ENCODE peak calls at places on chromosomes 7 and 10, in nine cellular contexts. X is CD8-positive, alpha-beta T cell; Z is activated naive CD4-positive, alpha-beta T cell; W is prostate gland; K is brain microvascular endothelial cell; T is nephron progenitor cell; B is Calu3; M is germinal center; Q is EH. O is an unnamed sample.

GRCh38 chr10:3054183-3054815 is 13.0 kb upstream of the PFKP start:
- DNase-seq in K (no peak), Z (no peak), T (no peak), Q (peak), B (no peak), W (no peak), M (no peak), X (no peak), O (no peak)

GRCh38 chr10:130929422-130930325 is 381.8 kb downstream of the TCERG1L start:
- DNase-seq in Z (no peak), B (no peak), K (no peak), Q (no peak), X (no peak), T (no peak), M (no peak), W (no peak), O (no peak)

GRCh38 chr10:62414359-62414758 is 40.2 kb downstream of the ZNF365 start:
- DNase-seq in W (no peak), K (no peak), T (no peak), X (no peak), Z (no peak), Q (no peak), B (no peak), M (no peak), O (no peak)

GRCh38 chr7:92590711-92591310 is 621 bp upstream of the FAM133B start:
- DNase-seq in X (no peak), M (no peak), T (no peak), Z (no peak), Q (no peak), W (no peak), K (no peak), B (no peak), O (no peak)

GRCh38 chr7:141039366-141039765 is 24.6 kb upstream of the MRPS33 start:
- DNase-seq in T (no peak), M (no peak), K (no peak), X (no peak), B (no peak), W (no peak), Q (peak), Z (no peak), O (no peak)

GRCh38 chr10:102455893-102456471 is 4.6 kb upstream of the C10orf95 start:
- DNase-seq in W (no peak), Q (peak), T (no peak), Z (no peak), K (peak), B (no peak), X (no peak), M (no peak), O (no peak)

GRCh38 chr7:98418636-98419315 is 17.9 kb upstream of the BAIAP2L1 start:
- DNase-seq in Q (peak), K (peak), X (no peak), B (peak), T (no peak), M (no peak), Z (no peak), W (no peak), O (no peak)

GRCh38 chr7:37901890-37902524 is 14.6 kb downstream of the SFRP4 start:
- DNase-seq in W (no peak), Q (peak), T (no peak), M (no peak), K (peak), B (no peak), X (no peak), Z (no peak), O (no peak)

GRCh38 chr7:17830206-17830605 is 110.1 kb downstream of the SNX13 start:
- DNase-seq in Q (peak), B (no peak), M (no peak), K (no peak), X (no peak), Z (no peak), T (no peak), W (no peak), O (no peak)

GRCh38 chr10:126302195-126302594 is 86.1 kb downstream of the ADAM12 start:
- DNase-seq in Z (no peak), Q (no peak), M (no peak), B (no peak), T (no peak), K (no peak), W (no peak), X (no peak), O (no peak)

GRCh38 chr7:21443149-21443841 is 15.4 kb downstream of the SP4 start:
- DNase-seq in B (no peak), W (no peak), T (no peak), M (no peak), X (no peak), Q (no peak), K (no peak), Z (no peak), O (no peak)

GRCh38 chr10:95415631-95416031 is 124.8 kb upstream of the PDLIM1 start:
- DNase-seq in Z (no peak), B (no peak), T (peak), W (no peak), M (no peak), K (no peak), X (no peak), Q (no peak), O (peak)

GRCh38 chr10:126935263-126935946 is 30.2 kb downstream of the DOCK1 start:
- DNase-seq in K (peak), M (no peak), W (no peak), T (no peak), Z (no peak), X (no peak), Q (peak), B (no peak), O (no peak)

GRCh38 chr10:73117976-73118743 is 7.9 kb downstream of the NUDT13 start:
- DNase-seq in M (no peak), X (no peak), T (no peak), W (no peak), Z (no peak), Q (peak), K (peak), B (no peak), O (no peak)

GRCh38 chr7:30530373-30530772 is 25.7 kb upstream of the GGCT start:
- DNase-seq in Z (no peak), B (no peak), W (no peak), T (no peak), K (no peak), M (no peak), Q (no peak), X (no peak), O (no peak)

GRCh38 chr7:1669954-1670893 is at the start of gene ELFN1:
- DNase-seq in T (peak), M (no peak), Z (no peak), W (no peak), Q (peak), K (no peak), B (no peak), X (no peak), O (peak)

GRCh38 chr10:48363617-48364355 is 57.3 kb downstream of the MAPK8 start:
- DNase-seq in X (no peak), Z (no peak), B (peak), Q (peak), W (peak), T (peak), M (peak), K (peak), O (no peak)

GRCh38 chr7:36014961-36015360 is 138.1 kb upstream of the EEPD1 start:
- DNase-seq in Q (no peak), X (no peak), Z (no peak), K (no peak), W (no peak), M (no peak), T (no peak), B (no peak), O (no peak)

GRCh38 chr7:25238056-25238745 is 9.9 kb upstream of the NPVF start:
- DNase-seq in W (no peak), Q (no peak), B (no peak), Z (no peak), M (no peak), K (no peak), X (no peak), T (no peak), O (no peak)

GRCh38 chr7:129332354-129333056 is 101.7 kb upstream of the STRIP2 start:
- DNase-seq in K (peak), X (no peak), Z (no peak), T (no peak), W (no peak), B (no peak), Q (peak), M (no peak), O (no peak)

GRCh38 chr7:8197994-8198698 is 63.8 kb downstream of the ICA1 start:
- DNase-seq in B (no peak), W (no peak), Z (no peak), M (no peak), X (peak), T (no peak), Q (no peak), K (no peak), O (no peak)

GRCh38 chr10:132942101-132942739 is at the start of gene CFAP46:
- DNase-seq in T (peak), Q (peak), M (peak), B (peak), Z (no peak), W (peak), K (peak), X (no peak), O (peak)

GRCh38 chr7:29946428-29947186 is 43.0 kb downstream of the SCRN1 start:
- DNase-seq in Z (no peak), B (peak), M (no peak), W (no peak), K (no peak), T (no peak), X (no peak), Q (peak), O (no peak)

GRCh38 chr7:150994141-150994837 is 3.5 kb downstream of the NOS3 start:
- DNase-seq in Z (no peak), Q (no peak), W (no peak), M (no peak), K (no peak), X (no peak), B (no peak), T (no peak), O (no peak)

GRCh38 chr10:45100429-45100828 is 99.7 kb downstream of the ZNF22 start:
- DNase-seq in Z (no peak), Q (no peak), W (no peak), M (no peak), K (no peak), X (no peak), T (no peak), B (no peak), O (no peak)

GRCh38 chr10:36534471-36535002 is 590.9 kb upstream of the ANKRD30A start:
- DNase-seq in K (peak), M (peak), Z (no peak), Q (peak), W (no peak), B (no peak), X (no peak), T (no peak), O (peak)

GRCh38 chr7:122518488-122518887 is 180.4 kb downstream of the RNF133 start:
- DNase-seq in W (no peak), B (no peak), X (no peak), M (no peak), Z (no peak), K (no peak), Q (no peak), T (no peak), O (no peak)

GRCh38 chr7:50312176-50312575 is 7.7 kb downstream of the IKZF1 start:
- DNase-seq in T (no peak), K (no peak), B (no peak), Z (no peak), X (no peak), W (no peak), Q (no peak), M (no peak), O (no peak)

GRCh38 chr10:32971536-32972091 is 13.6 kb upstream of the ITGB1 start:
- DNase-seq in T (no peak), M (peak), K (no peak), Z (no peak), W (no peak), Q (no peak), X (no peak), B (no peak), O (no peak)

GRCh38 chr7:149862156-149862555 is 11.6 kb upstream of the ATP6V0E2 start:
- DNase-seq in W (no peak), M (no peak), T (no peak), K (no peak), Z (no peak), Q (no peak), B (no peak), X (no peak), O (no peak)

GRCh38 chr7:110397927-110398660 is 692.8 kb upstream of the LRRN3 start:
- DNase-seq in Q (no peak), K (no peak), T (no peak), B (no peak), Z (no peak), X (no peak), M (no peak), W (no peak), O (no peak)

GRCh38 chr10:45502458-45502857 is 128.4 kb downstream of the ALOX5 start:
- DNase-seq in B (no peak), W (no peak), M (no peak), T (no peak), Q (no peak), Z (no peak), K (no peak), X (no peak), O (no peak)

GRCh38 chr7:19919156-19920085 is 146.0 kb upstream of the TMEM196 start:
- DNase-seq in T (no peak), B (no peak), M (no peak), Z (no peak), Q (no peak), K (peak), W (no peak), X (no peak), O (no peak)

GRCh38 chr7:107021600-107021999 is 22.9 kb upstream of the PRKAR2B start:
- DNase-seq in Z (no peak), Q (no peak), M (no peak), W (no peak), B (no peak), X (no peak), K (no peak), T (no peak), O (no peak)

GRCh38 chr10:3886191-3886590 is 101.2 kb upstream of the KLF6 start:
- DNase-seq in T (peak), W (no peak), Z (no peak), X (no peak), M (no peak), K (peak), B (peak), Q (no peak), O (peak)

GRCh38 chr10:24428410-24428782 is 219.5 kb downstream of the KIAA1217 start:
- DNase-seq in X (no peak), Q (peak), B (peak), Z (no peak), W (no peak), M (no peak), T (no peak), K (peak), O (no peak)